ENCODE peak calls at places on chromosomes 3 and 15, in five cellular contexts. D is nephron progenitor cell, F is AG20443, N is tibial nerve, C is T-helper 17 cell. M is an unnamed sample.

GRCh38 chr3:42501321-42501680 is 1.1 kb upstream of the VIPR1 start:
- DNase-seq in F (no peak), N (no peak), D (peak; percentile 49), C (no peak), M (peak; percentile 11)

GRCh38 chr3:176623751-176624150 is 573.5 kb downstream of the TBL1XR1 start:
- DNase-seq in N (no peak), F (no peak), C (no peak), D (no peak), M (no peak)

GRCh38 chr3:183148056-183148455 is 14.5 kb downstream of the LAMP3 start:
- DNase-seq in N (no peak), C (no peak), D (no peak), F (no peak), M (no peak)

GRCh38 chr3:188198760-188199327 is 44.9 kb downstream of the LPP start:
- DNase-seq in F (no peak), D (no peak), N (no peak), C (no peak), M (no peak)

GRCh38 chr3:67113802-67114407 is 115.8 kb downstream of the KBTBD8 start:
- DNase-seq in C (peak; percentile 63), F (peak; percentile 86), D (peak; percentile 87), N (peak; percentile 84), M (peak; percentile 50)

GRCh38 chr15:65423977-65424679 is 1.4 kb upstream of the IGDCC4 start:
- DNase-seq in C (no peak), N (no peak), D (no peak), F (peak; percentile 57), M (no peak)

GRCh38 chr3:154304116-154304786 is 20.0 kb downstream of the DHX36 start:
- DNase-seq in F (peak; percentile 29), N (no peak), C (no peak), D (no peak), M (no peak)

GRCh38 chr3:58021072-58021959 is 13.1 kb downstream of the FLNB start:
- DNase-seq in N (no peak), C (no peak), D (no peak), F (no peak), M (no peak)

GRCh38 chr3:125461896-125462295 is 58.1 kb downstream of the SNX4 start:
- DNase-seq in C (no peak), F (no peak), N (no peak), D (no peak), M (no peak)